ENCODE peak calls at places on chromosomes 2 and 18, in six cellular contexts. D is CD8-positive, alpha-beta T cell; R is suprapubic skin; I is sigmoid colon; P is colonic mucosa; L is fibroblast of pulmonary artery. Z is an unnamed sample.

GRCh38 chr2:20061476-20061875 is 10.0 kb upstream of the LAPTM4A start:
- DNase-seq in D (no peak), R (no peak), I (no peak), P (no peak), L (peak; percentile 74), Z (no peak)

GRCh38 chr2:72210470-72210869 is 62.8 kb upstream of the CYP26B1 start:
- DNase-seq in D (no peak), R (no peak), I (no peak), P (no peak), L (no peak), Z (no peak)

GRCh38 chr2:178891265-178891958 is 84.2 kb upstream of the TTN start:
- DNase-seq in D (peak; percentile 62), R (no peak), I (no peak), P (peak; percentile 67), L (peak; percentile 80), Z (no peak)

GRCh38 chr2:23414876-23415275 is 29.9 kb downstream of the KLHL29 start:
- DNase-seq in D (no peak), R (no peak), I (no peak), P (no peak), L (no peak), Z (no peak)

GRCh38 chr18:37482433-37482832 is 83.2 kb downstream of the CELF4 start:
- DNase-seq in D (no peak), R (no peak), I (no peak), P (no peak), L (no peak), Z (no peak)

GRCh38 chr2:185825557-185825956 is 87.0 kb downstream of the FSIP2 start:
- DNase-seq in D (no peak), R (no peak), I (no peak), P (no peak), L (no peak), Z (no peak)

GRCh38 chr2:176652300-176653182 is 383.3 kb downstream of the MTX2 start:
- DNase-seq in D (no peak), R (no peak), I (no peak), P (peak; percentile 25), L (peak; percentile 63), Z (no peak)

GRCh38 chr2:163664610-163665009 is 71.2 kb downstream of the FIGN start:
- DNase-seq in D (no peak), R (no peak), I (no peak), P (no peak), L (peak; percentile 80), Z (no peak)

GRCh38 chr2:7203056-7203467 is 285.9 kb downstream of the RNF144A start:
- DNase-seq in D (peak; percentile 74), R (no peak), I (peak; percentile 76), P (peak; percentile 35), L (peak; percentile 65), Z (no peak)

GRCh38 chr2:59827677-59828076 is 725.8 kb downstream of the BCL11A start:
- DNase-seq in D (no peak), R (no peak), I (no peak), P (no peak), L (no peak), Z (no peak)

GRCh38 chr2:120731175-120731574 is 4.5 kb upstream of the GLI2 start:
- DNase-seq in D (no peak), R (no peak), I (no peak), P (no peak), L (no peak), Z (no peak)

GRCh38 chr2:234593636-234594035 is 96.8 kb upstream of the ARL4C start:
- DNase-seq in D (no peak), R (no peak), I (no peak), P (no peak), L (no peak), Z (no peak)

GRCh38 chr2:197286805-197287595 is 23.6 kb downstream of the ANKRD44 start:
- DNase-seq in D (peak; percentile 43), R (no peak), I (peak; percentile 92), P (peak; percentile 41), L (peak; percentile 92), Z (no peak)

GRCh38 chr18:76429262-76430126 is 65.5 kb downstream of the ZNF516 start:
- DNase-seq in D (no peak), R (no peak), I (peak; percentile 42), P (no peak), L (peak; percentile 27), Z (no peak)

GRCh38 chr2:10305715-10306114 is 3.0 kb downstream of the HPCAL1 start:
- DNase-seq in D (peak; percentile 68), R (no peak), I (no peak), P (no peak), L (no peak), Z (no peak)

GRCh38 chr2:10039658-10040410 is 3.5 kb upstream of the KLF11 start:
- DNase-seq in D (no peak), R (no peak), I (peak; percentile 94), P (no peak), L (no peak), Z (peak; percentile 72)

GRCh38 chr2:212537311-212538155 is 1.1 kb downstream of the ERBB4 start:
- DNase-seq in D (no peak), R (peak; percentile 61), I (no peak), P (peak; percentile 20), L (peak; percentile 20), Z (peak; percentile 77)

GRCh38 chr2:157419031-157419580 is 24.8 kb downstream of the CYTIP start:
- DNase-seq in D (no peak), R (no peak), I (no peak), P (no peak), L (no peak), Z (no peak)

GRCh38 chr2:156562136-156562535 is 126.0 kb downstream of the GPD2 start:
- DNase-seq in D (no peak), R (no peak), I (no peak), P (no peak), L (no peak), Z (no peak)

GRCh38 chr2:207835805-207836204 is 66.1 kb upstream of the FZD5 start:
- DNase-seq in D (no peak), R (no peak), I (no peak), P (no peak), L (no peak), Z (no peak)

GRCh38 chr2:199485732-199486335 is 28.1 kb upstream of the SATB2 start:
- DNase-seq in D (no peak), R (no peak), I (no peak), P (peak; percentile 88), L (peak; percentile 63), Z (no peak)

GRCh38 chr2:204177977-204178522 is 241.5 kb downstream of the ICOS start:
- DNase-seq in D (peak; percentile 80), R (no peak), I (no peak), P (peak; percentile 66), L (peak; percentile 16), Z (no peak)

DNA sequence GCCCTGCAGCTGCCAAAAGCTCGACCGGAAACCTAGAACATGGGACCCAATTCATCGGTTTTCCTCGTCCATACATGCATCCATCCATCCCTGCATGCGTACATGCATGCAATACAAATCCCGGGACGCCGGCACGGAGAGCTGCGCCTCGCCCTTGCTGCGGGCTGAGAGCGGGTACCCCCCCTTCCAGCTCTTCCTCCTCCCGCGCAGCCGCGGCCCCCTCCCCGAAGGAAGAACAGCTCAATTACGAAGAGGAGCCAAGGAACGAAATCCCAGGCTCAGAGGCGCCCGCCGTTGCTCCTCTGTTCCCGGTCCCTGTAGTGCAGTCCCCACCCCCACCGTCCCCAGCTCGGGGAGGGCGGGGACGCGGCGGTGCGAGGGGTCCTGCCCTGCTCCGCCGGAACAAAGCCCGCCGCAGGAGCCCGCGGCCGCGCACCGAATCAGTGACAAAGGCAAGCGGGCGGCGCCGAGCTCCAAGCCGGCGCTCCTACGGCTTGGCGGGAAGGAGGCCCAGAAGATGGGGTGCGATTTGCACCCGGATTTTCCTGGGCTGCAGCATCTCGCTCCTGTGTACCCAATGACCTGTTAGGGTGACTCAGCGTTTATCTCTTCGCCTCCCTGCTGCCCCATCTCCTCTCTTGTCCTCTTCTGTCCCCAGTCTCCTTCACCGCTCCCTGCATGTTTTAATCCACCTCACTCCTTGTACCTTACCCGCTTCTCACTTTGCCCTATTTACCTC is 8.9 kb upstream of the POU3F3 start:
- DNase-seq in D (no peak), R (no peak), I (no peak), P (no peak), L (no peak), Z (peak; percentile 81)
- H3K4me3 ChIP-seq in D (no peak overlapping the region), R (peak overlapping the region; percentile 27), I (peak overlapping the region; percentile 30), P (no peak overlapping the region), L (no peak overlapping the region), Z (peak overlapping the region; percentile 65)

GRCh38 chr2:200747668-200748618 is 63.8 kb upstream of the BZW1 start:
- DNase-seq in D (no peak), R (no peak), I (no peak), P (peak; percentile 43), L (peak; percentile 78), Z (no peak)
- H3K4me3 ChIP-seq in D (no peak overlapping the region), R (no peak overlapping the region), I (no peak overlapping the region), P (no peak overlapping the region), L (no peak overlapping the region), Z (peak overlapping the region; percentile 13)

GRCh38 chr2:160409480-160409879 is 84.1 kb downstream of the RBMS1 start:
- DNase-seq in D (no peak), R (no peak), I (no peak), P (no peak), L (no peak), Z (no peak)

GRCh38 chr2:160406591-160407392 is 86.8 kb downstream of the RBMS1 start:
- DNase-seq in D (peak; percentile 81), R (peak; percentile 72), I (peak; percentile 80), P (peak; percentile 55), L (peak; percentile 85), Z (no peak)

GRCh38 chr2:160408575-160409291 is 84.9 kb downstream of the RBMS1 start:
- DNase-seq in D (no peak), R (no peak), I (no peak), P (no peak), L (no peak), Z (peak; percentile 67)

GRCh38 chr2:160407393-160408204 is 86.0 kb downstream of the RBMS1 start:
- DNase-seq in D (peak; percentile 81), R (peak; percentile 78), I (peak; percentile 87), P (peak; percentile 33), L (peak; percentile 75), Z (peak; percentile 87)

DNA sequence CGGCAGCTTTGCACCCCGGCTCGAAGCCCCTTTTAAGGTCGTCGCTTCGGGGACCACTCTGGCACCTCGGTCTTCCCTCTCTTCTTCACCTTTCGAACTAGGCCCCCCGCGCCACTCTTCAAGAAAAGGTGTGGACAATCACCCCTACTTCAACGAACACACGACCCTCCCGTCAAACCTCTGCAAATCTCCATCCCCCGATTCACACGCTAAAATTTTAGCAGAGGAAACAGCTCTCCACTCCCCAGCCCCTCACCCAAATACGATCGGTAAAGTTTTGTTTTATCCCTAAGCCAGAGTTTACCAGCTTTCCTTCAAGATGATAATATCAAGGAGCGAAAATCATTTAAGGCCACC is 85.4 kb downstream of the RBMS1 start:
- DNase-seq in D (no peak), R (peak; percentile 76), I (no peak), P (peak; percentile 31), L (no peak), Z (no peak)
- H3K4me3 ChIP-seq in D (no peak overlapping the region), R (peak overlapping the region; percentile 97), I (peak overlapping the region; percentile 76), P (peak overlapping the region; percentile 6), L (peak overlapping the region; percentile 50), Z (no peak overlapping the region)

GRCh38 chr2:230924470-230925341 is at the start of gene GPR55:
- DNase-seq in D (peak; percentile 71), R (peak; percentile 63), I (peak; percentile 60), P (peak; percentile 50), L (no peak), Z (no peak)
- H3K4me3 ChIP-seq in D (peak within 1 kb of the TSS; percentile 72), R (no peak within 1 kb of the TSS), I (no peak within 1 kb of the TSS), P (no peak within 1 kb of the TSS), L (no peak within 1 kb of the TSS), Z (no peak within 1 kb of the TSS)

DNA sequence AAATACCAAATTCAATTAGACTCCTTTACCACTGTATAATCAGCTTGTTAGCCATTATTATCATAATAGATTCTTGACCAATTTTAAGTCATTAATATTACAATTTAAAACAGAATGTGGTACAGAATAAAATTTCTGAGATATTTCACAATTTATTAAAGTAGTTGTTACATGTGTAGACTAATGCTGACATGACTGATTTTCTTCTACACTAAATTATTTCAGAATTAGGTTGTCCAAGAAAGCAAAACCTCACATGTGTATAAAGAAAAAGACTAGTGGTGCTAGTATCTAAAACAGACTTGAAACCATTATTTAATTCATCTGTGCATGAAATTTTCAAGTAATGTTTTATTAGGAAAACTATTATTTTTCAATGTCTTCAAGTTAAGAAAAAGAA is 79.2 kb upstream of the COL3A1 start:
- DNase-seq in D (no peak), R (no peak), I (no peak), P (no peak), L (no peak), Z (no peak)
- H3K4me3 ChIP-seq in D (no peak overlapping the region), R (no peak overlapping the region), I (no peak overlapping the region), P (no peak overlapping the region), L (no peak overlapping the region), Z (no peak overlapping the region)

Z was measured in kidney.